ENCODE peak calls at places on chromosomes 5 and 9, in ten cellular contexts. One of them, this sample, is unnamed.

GRCh38 chr5:111775224-111775623 is 18.2 kb upstream of the NREP start:
- DNase-seq in HAP-1: no peak
- DNase-seq in T-helper 17 cell: no peak
- DNase-seq in iPS DF 6.9: no peak
- DNase-seq in cardiac muscle cell: no peak
- DNase-seq in activated T-cell treated with anti-CD3 and anti-CD28 coated beads for 1 hour: no peak
- DNase-seq in GM04503: no peak
- DNase-seq in stimulated activated naive CD8-positive, alpha-beta T cell treated with anti-CD3 and anti-CD28 coated beads, Interleukin-15, Interleukin-2, amounts not matched to agents 100 U/mL and 50 U/mL, for 24 hours: no peak
- DNase-seq in ureter: no peak
- DNase-seq in hippocampal formation: no peak
- DNase-seq in this sample: no peak

GRCh38 chr5:140298183-140298601 is 4.7 kb downstream of the PFDN1 start:
- DNase-seq in iPS DF 6.9: no peak
- DNase-seq in GM04503: no peak
- DNase-seq in cardiac muscle cell: peak
- DNase-seq in ureter: no peak
- DNase-seq in activated T-cell treated with anti-CD3 and anti-CD28 coated beads for 1 hour: no peak
- DNase-seq in hippocampal formation: no peak
- DNase-seq in stimulated activated naive CD8-positive, alpha-beta T cell treated with anti-CD3 and anti-CD28 coated beads, Interleukin-15, Interleukin-2, amounts not matched to agents 100 U/mL and 50 U/mL, for 24 hours: no peak
- DNase-seq in T-helper 17 cell: no peak
- DNase-seq in HAP-1: no peak
- DNase-seq in this sample: peak

GRCh38 chr9:134215709-134216448 is 51.5 kb upstream of the RNU6ATAC start:
- DNase-seq in stimulated activated naive CD8-positive, alpha-beta T cell treated with anti-CD3 and anti-CD28 coated beads, Interleukin-15, Interleukin-2, amounts not matched to agents 100 U/mL and 50 U/mL, for 24 hours: no peak
- DNase-seq in activated T-cell treated with anti-CD3 and anti-CD28 coated beads for 1 hour: no peak
- DNase-seq in cardiac muscle cell: no peak
- DNase-seq in HAP-1: no peak
- DNase-seq in GM04503: no peak
- DNase-seq in iPS DF 6.9: no peak
- DNase-seq in T-helper 17 cell: no peak
- DNase-seq in ureter: no peak
- DNase-seq in hippocampal formation: peak
- DNase-seq in this sample: peak

GRCh38 chr9:91334053-91334452 is 27.7 kb downstream of the AUH start:
- DNase-seq in stimulated activated naive CD8-positive, alpha-beta T cell treated with anti-CD3 and anti-CD28 coated beads, Interleukin-15, Interleukin-2, amounts not matched to agents 100 U/mL and 50 U/mL, for 24 hours: no peak
- DNase-seq in HAP-1: no peak
- DNase-seq in ureter: no peak
- DNase-seq in hippocampal formation: no peak
- DNase-seq in cardiac muscle cell: no peak
- DNase-seq in GM04503: no peak
- DNase-seq in iPS DF 6.9: no peak
- DNase-seq in T-helper 17 cell: no peak
- DNase-seq in activated T-cell treated with anti-CD3 and anti-CD28 coated beads for 1 hour: no peak
- DNase-seq in this sample: no peak

GRCh38 chr5:151757233-151758140 is 944 bp downstream of the ATOX1 start:
- DNase-seq in stimulated activated naive CD8-positive, alpha-beta T cell treated with anti-CD3 and anti-CD28 coated beads, Interleukin-15, Interleukin-2, amounts not matched to agents 100 U/mL and 50 U/mL, for 24 hours: peak
- DNase-seq in cardiac muscle cell: no peak
- DNase-seq in activated T-cell treated with anti-CD3 and anti-CD28 coated beads for 1 hour: peak
- DNase-seq in T-helper 17 cell: no peak
- DNase-seq in HAP-1: no peak
- DNase-seq in GM04503: no peak
- DNase-seq in ureter: no peak
- DNase-seq in hippocampal formation: no peak
- DNase-seq in iPS DF 6.9: no peak
- DNase-seq in this sample: peak

GRCh38 chr5:1391691-1392090 is 46.8 kb upstream of the CLPTM1L start:
- DNase-seq in iPS DF 6.9: no peak
- DNase-seq in activated T-cell treated with anti-CD3 and anti-CD28 coated beads for 1 hour: no peak
- DNase-seq in HAP-1: no peak
- DNase-seq in stimulated activated naive CD8-positive, alpha-beta T cell treated with anti-CD3 and anti-CD28 coated beads, Interleukin-15, Interleukin-2, amounts not matched to agents 100 U/mL and 50 U/mL, for 24 hours: no peak
- DNase-seq in hippocampal formation: no peak
- DNase-seq in cardiac muscle cell: no peak
- DNase-seq in GM04503: no peak
- DNase-seq in T-helper 17 cell: no peak
- DNase-seq in ureter: no peak
- DNase-seq in this sample: peak

GRCh38 chr5:154103223-154103622 is 64.5 kb downstream of the MFAP3 start:
- DNase-seq in T-helper 17 cell: no peak
- DNase-seq in HAP-1: no peak
- DNase-seq in ureter: no peak
- DNase-seq in stimulated activated naive CD8-positive, alpha-beta T cell treated with anti-CD3 and anti-CD28 coated beads, Interleukin-15, Interleukin-2, amounts not matched to agents 100 U/mL and 50 U/mL, for 24 hours: no peak
- DNase-seq in iPS DF 6.9: no peak
- DNase-seq in hippocampal formation: no peak
- DNase-seq in GM04503: no peak
- DNase-seq in activated T-cell treated with anti-CD3 and anti-CD28 coated beads for 1 hour: no peak
- DNase-seq in cardiac muscle cell: no peak
- DNase-seq in this sample: no peak

GRCh38 chr5:179265529-179266290 is 79.6 kb downstream of the ADAMTS2 start:
- DNase-seq in cardiac muscle cell: peak
- DNase-seq in T-helper 17 cell: no peak
- DNase-seq in activated T-cell treated with anti-CD3 and anti-CD28 coated beads for 1 hour: no peak
- DNase-seq in ureter: peak
- DNase-seq in GM04503: peak
- DNase-seq in HAP-1: no peak
- DNase-seq in iPS DF 6.9: no peak
- DNase-seq in stimulated activated naive CD8-positive, alpha-beta T cell treated with anti-CD3 and anti-CD28 coated beads, Interleukin-15, Interleukin-2, amounts not matched to agents 100 U/mL and 50 U/mL, for 24 hours: no peak
- DNase-seq in hippocampal formation: no peak
- DNase-seq in this sample: peak

GRCh38 chr9:129459550-129460322 is 161.2 kb downstream of the C9orf50 start:
- DNase-seq in cardiac muscle cell: no peak
- DNase-seq in activated T-cell treated with anti-CD3 and anti-CD28 coated beads for 1 hour: no peak
- DNase-seq in stimulated activated naive CD8-positive, alpha-beta T cell treated with anti-CD3 and anti-CD28 coated beads, Interleukin-15, Interleukin-2, amounts not matched to agents 100 U/mL and 50 U/mL, for 24 hours: peak
- DNase-seq in ureter: no peak
- DNase-seq in hippocampal formation: no peak
- DNase-seq in T-helper 17 cell: no peak
- DNase-seq in GM04503: no peak
- DNase-seq in iPS DF 6.9: no peak
- DNase-seq in HAP-1: no peak
- DNase-seq in this sample: peak

GRCh38 chr5:150960791-150961396 is 56.1 kb upstream of the ZNF300 start:
- DNase-seq in T-helper 17 cell: no peak
- DNase-seq in hippocampal formation: no peak
- DNase-seq in stimulated activated naive CD8-positive, alpha-beta T cell treated with anti-CD3 and anti-CD28 coated beads, Interleukin-15, Interleukin-2, amounts not matched to agents 100 U/mL and 50 U/mL, for 24 hours: no peak
- DNase-seq in iPS DF 6.9: no peak
- DNase-seq in activated T-cell treated with anti-CD3 and anti-CD28 coated beads for 1 hour: no peak
- DNase-seq in cardiac muscle cell: no peak
- DNase-seq in ureter: no peak
- DNase-seq in HAP-1: no peak
- DNase-seq in GM04503: no peak
- DNase-seq in this sample: no peak

GRCh38 chr5:79851694-79852006 is 139.4 kb downstream of the MTX3 start:
- DNase-seq in stimulated activated naive CD8-positive, alpha-beta T cell treated with anti-CD3 and anti-CD28 coated beads, Interleukin-15, Interleukin-2, amounts not matched to agents 100 U/mL and 50 U/mL, for 24 hours: no peak
- DNase-seq in activated T-cell treated with anti-CD3 and anti-CD28 coated beads for 1 hour: no peak
- DNase-seq in T-helper 17 cell: no peak
- DNase-seq in ureter: no peak
- DNase-seq in cardiac muscle cell: peak
- DNase-seq in iPS DF 6.9: no peak
- DNase-seq in HAP-1: no peak
- DNase-seq in hippocampal formation: no peak
- DNase-seq in GM04503: no peak
- DNase-seq in this sample: no peak

GRCh38 chr9:124708070-124708469 is 63.0 kb downstream of the NR6A1 start:
- DNase-seq in HAP-1: no peak
- DNase-seq in stimulated activated naive CD8-positive, alpha-beta T cell treated with anti-CD3 and anti-CD28 coated beads, Interleukin-15, Interleukin-2, amounts not matched to agents 100 U/mL and 50 U/mL, for 24 hours: no peak
- DNase-seq in activated T-cell treated with anti-CD3 and anti-CD28 coated beads for 1 hour: no peak
- DNase-seq in cardiac muscle cell: no peak
- DNase-seq in GM04503: no peak
- DNase-seq in ureter: no peak
- DNase-seq in iPS DF 6.9: no peak
- DNase-seq in T-helper 17 cell: no peak
- DNase-seq in hippocampal formation: no peak
- DNase-seq in this sample: no peak

GRCh38 chr5:102760815-102761214 is 5.7 kb downstream of the PAM start:
- DNase-seq in T-helper 17 cell: no peak
- DNase-seq in hippocampal formation: no peak
- DNase-seq in stimulated activated naive CD8-positive, alpha-beta T cell treated with anti-CD3 and anti-CD28 coated beads, Interleukin-15, Interleukin-2, amounts not matched to agents 100 U/mL and 50 U/mL, for 24 hours: no peak
- DNase-seq in GM04503: no peak
- DNase-seq in ureter: no peak
- DNase-seq in HAP-1: no peak
- DNase-seq in cardiac muscle cell: no peak
- DNase-seq in iPS DF 6.9: no peak
- DNase-seq in activated T-cell treated with anti-CD3 and anti-CD28 coated beads for 1 hour: no peak
- DNase-seq in this sample: no peak

GRCh38 chr5:176420972-176421544 is 4.7 kb upstream of the CLTB start:
- DNase-seq in activated T-cell treated with anti-CD3 and anti-CD28 coated beads for 1 hour: no peak
- DNase-seq in cardiac muscle cell: no peak
- DNase-seq in ureter: no peak
- DNase-seq in HAP-1: peak
- DNase-seq in stimulated activated naive CD8-positive, alpha-beta T cell treated with anti-CD3 and anti-CD28 coated beads, Interleukin-15, Interleukin-2, amounts not matched to agents 100 U/mL and 50 U/mL, for 24 hours: no peak
- DNase-seq in GM04503: no peak
- DNase-seq in T-helper 17 cell: no peak
- DNase-seq in hippocampal formation: no peak
- DNase-seq in iPS DF 6.9: no peak
- DNase-seq in this sample: no peak

GRCh38 chr5:127562252-127562651 is 44.8 kb downstream of the PRRC1 start:
- DNase-seq in activated T-cell treated with anti-CD3 and anti-CD28 coated beads for 1 hour: no peak
- DNase-seq in GM04503: no peak
- DNase-seq in cardiac muscle cell: peak
- DNase-seq in iPS DF 6.9: peak
- DNase-seq in HAP-1: peak
- DNase-seq in ureter: no peak
- DNase-seq in hippocampal formation: no peak
- DNase-seq in T-helper 17 cell: no peak
- DNase-seq in stimulated activated naive CD8-positive, alpha-beta T cell treated with anti-CD3 and anti-CD28 coated beads, Interleukin-15, Interleukin-2, amounts not matched to agents 100 U/mL and 50 U/mL, for 24 hours: no peak
- DNase-seq in this sample: no peak

GRCh38 chr5:66818935-66819328 is 222.7 kb downstream of the MAST4 start:
- DNase-seq in stimulated activated naive CD8-positive, alpha-beta T cell treated with anti-CD3 and anti-CD28 coated beads, Interleukin-15, Interleukin-2, amounts not matched to agents 100 U/mL and 50 U/mL, for 24 hours: no peak
- DNase-seq in T-helper 17 cell: no peak
- DNase-seq in cardiac muscle cell: peak
- DNase-seq in hippocampal formation: no peak
- DNase-seq in iPS DF 6.9: no peak
- DNase-seq in ureter: no peak
- DNase-seq in GM04503: no peak
- DNase-seq in HAP-1: no peak
- DNase-seq in activated T-cell treated with anti-CD3 and anti-CD28 coated beads for 1 hour: no peak
- DNase-seq in this sample: no peak

GRCh38 chr9:127214421-127215265 is 49.9 kb upstream of the GARNL3 start:
- DNase-seq in cardiac muscle cell: peak
- DNase-seq in iPS DF 6.9: no peak
- DNase-seq in T-helper 17 cell: no peak
- DNase-seq in stimulated activated naive CD8-positive, alpha-beta T cell treated with anti-CD3 and anti-CD28 coated beads, Interleukin-15, Interleukin-2, amounts not matched to agents 100 U/mL and 50 U/mL, for 24 hours: peak
- DNase-seq in ureter: peak
- DNase-seq in hippocampal formation: peak
- DNase-seq in GM04503: peak
- DNase-seq in HAP-1: peak
- DNase-seq in activated T-cell treated with anti-CD3 and anti-CD28 coated beads for 1 hour: peak
- DNase-seq in this sample: peak

GRCh38 chr5:82164109-82164956 is 113.8 kb downstream of the RPS23 start:
- DNase-seq in activated T-cell treated with anti-CD3 and anti-CD28 coated beads for 1 hour: no peak
- DNase-seq in GM04503: no peak
- DNase-seq in stimulated activated naive CD8-positive, alpha-beta T cell treated with anti-CD3 and anti-CD28 coated beads, Interleukin-15, Interleukin-2, amounts not matched to agents 100 U/mL and 50 U/mL, for 24 hours: no peak
- DNase-seq in cardiac muscle cell: no peak
- DNase-seq in HAP-1: no peak
- DNase-seq in iPS DF 6.9: no peak
- DNase-seq in ureter: no peak
- DNase-seq in T-helper 17 cell: no peak
- DNase-seq in hippocampal formation: no peak
- DNase-seq in this sample: no peak

GRCh38 chr5:125696762-125697161 is 726.4 kb upstream of the GRAMD2B start:
- DNase-seq in ureter: no peak
- DNase-seq in HAP-1: no peak
- DNase-seq in activated T-cell treated with anti-CD3 and anti-CD28 coated beads for 1 hour: no peak
- DNase-seq in GM04503: peak
- DNase-seq in T-helper 17 cell: no peak
- DNase-seq in cardiac muscle cell: no peak
- DNase-seq in hippocampal formation: no peak
- DNase-seq in stimulated activated naive CD8-positive, alpha-beta T cell treated with anti-CD3 and anti-CD28 coated beads, Interleukin-15, Interleukin-2, amounts not matched to agents 100 U/mL and 50 U/mL, for 24 hours: no peak
- DNase-seq in iPS DF 6.9: no peak
- DNase-seq in this sample: peak

GRCh38 chr5:55700745-55701144 is 11.4 kb downstream of the SLC38A9 start:
- DNase-seq in HAP-1: no peak
- DNase-seq in T-helper 17 cell: no peak
- DNase-seq in GM04503: no peak
- DNase-seq in iPS DF 6.9: no peak
- DNase-seq in hippocampal formation: no peak
- DNase-seq in ureter: no peak
- DNase-seq in stimulated activated naive CD8-positive, alpha-beta T cell treated with anti-CD3 and anti-CD28 coated beads, Interleukin-15, Interleukin-2, amounts not matched to agents 100 U/mL and 50 U/mL, for 24 hours: no peak
- DNase-seq in cardiac muscle cell: no peak
- DNase-seq in activated T-cell treated with anti-CD3 and anti-CD28 coated beads for 1 hour: no peak
- DNase-seq in this sample: no peak

GRCh38 chr5:12095808-12096281 is 191.6 kb upstream of the CTNND2 start:
- DNase-seq in hippocampal formation: no peak
- DNase-seq in activated T-cell treated with anti-CD3 and anti-CD28 coated beads for 1 hour: no peak
- DNase-seq in ureter: no peak
- DNase-seq in T-helper 17 cell: no peak
- DNase-seq in iPS DF 6.9: no peak
- DNase-seq in GM04503: no peak
- DNase-seq in stimulated activated naive CD8-positive, alpha-beta T cell treated with anti-CD3 and anti-CD28 coated beads, Interleukin-15, Interleukin-2, amounts not matched to agents 100 U/mL and 50 U/mL, for 24 hours: no peak
- DNase-seq in HAP-1: no peak
- DNase-seq in cardiac muscle cell: no peak
- DNase-seq in this sample: no peak

GRCh38 chr9:93127395-93127911 is 6.6 kb downstream of the NINJ1 start:
- DNase-seq in T-helper 17 cell: no peak
- DNase-seq in cardiac muscle cell: no peak
- DNase-seq in ureter: no peak
- DNase-seq in stimulated activated naive CD8-positive, alpha-beta T cell treated with anti-CD3 and anti-CD28 coated beads, Interleukin-15, Interleukin-2, amounts not matched to agents 100 U/mL and 50 U/mL, for 24 hours: no peak
- DNase-seq in HAP-1: no peak
- DNase-seq in hippocampal formation: peak
- DNase-seq in activated T-cell treated with anti-CD3 and anti-CD28 coated beads for 1 hour: no peak
- DNase-seq in iPS DF 6.9: no peak
- DNase-seq in GM04503: no peak
- DNase-seq in this sample: peak

GRCh38 chr9:121286973-121287721 is 19.2 kb downstream of the GSN start:
- DNase-seq in stimulated activated naive CD8-positive, alpha-beta T cell treated with anti-CD3 and anti-CD28 coated beads, Interleukin-15, Interleukin-2, amounts not matched to agents 100 U/mL and 50 U/mL, for 24 hours: peak
- DNase-seq in iPS DF 6.9: no peak
- DNase-seq in GM04503: peak
- DNase-seq in cardiac muscle cell: peak
- DNase-seq in ureter: peak
- DNase-seq in hippocampal formation: peak
- DNase-seq in T-helper 17 cell: no peak
- DNase-seq in HAP-1: peak
- DNase-seq in activated T-cell treated with anti-CD3 and anti-CD28 coated beads for 1 hour: no peak
- DNase-seq in this sample: peak

GRCh38 chr5:100643473-100643872 is 108.3 kb downstream of the FAM174A start:
- DNase-seq in T-helper 17 cell: no peak
- DNase-seq in iPS DF 6.9: no peak
- DNase-seq in stimulated activated naive CD8-positive, alpha-beta T cell treated with anti-CD3 and anti-CD28 coated beads, Interleukin-15, Interleukin-2, amounts not matched to agents 100 U/mL and 50 U/mL, for 24 hours: no peak
- DNase-seq in ureter: no peak
- DNase-seq in GM04503: no peak
- DNase-seq in hippocampal formation: no peak
- DNase-seq in HAP-1: peak
- DNase-seq in cardiac muscle cell: no peak
- DNase-seq in activated T-cell treated with anti-CD3 and anti-CD28 coated beads for 1 hour: no peak
- DNase-seq in this sample: no peak

GRCh38 chr9:72271617-72272478 is 93.2 kb downstream of the ZFAND5 start:
- DNase-seq in T-helper 17 cell: no peak
- DNase-seq in iPS DF 6.9: peak
- DNase-seq in hippocampal formation: peak
- DNase-seq in GM04503: no peak
- DNase-seq in ureter: peak
- DNase-seq in activated T-cell treated with anti-CD3 and anti-CD28 coated beads for 1 hour: peak
- DNase-seq in cardiac muscle cell: peak
- DNase-seq in stimulated activated naive CD8-positive, alpha-beta T cell treated with anti-CD3 and anti-CD28 coated beads, Interleukin-15, Interleukin-2, amounts not matched to agents 100 U/mL and 50 U/mL, for 24 hours: peak
- DNase-seq in HAP-1: peak
- DNase-seq in this sample: peak

GRCh38 chr5:156963125-156963524 is at the start of gene TIMD4:
- DNase-seq in ureter: no peak
- DNase-seq in HAP-1: no peak
- DNase-seq in activated T-cell treated with anti-CD3 and anti-CD28 coated beads for 1 hour: no peak
- DNase-seq in GM04503: no peak
- DNase-seq in cardiac muscle cell: no peak
- DNase-seq in hippocampal formation: no peak
- DNase-seq in T-helper 17 cell: no peak
- DNase-seq in stimulated activated naive CD8-positive, alpha-beta T cell treated with anti-CD3 and anti-CD28 coated beads, Interleukin-15, Interleukin-2, amounts not matched to agents 100 U/mL and 50 U/mL, for 24 hours: no peak
- DNase-seq in iPS DF 6.9: no peak
- DNase-seq in this sample: no peak

GRCh38 chr9:35548571-35548970 is 56.5 kb upstream of the TESK1 start:
- DNase-seq in GM04503: no peak
- DNase-seq in stimulated activated naive CD8-positive, alpha-beta T cell treated with anti-CD3 and anti-CD28 coated beads, Interleukin-15, Interleukin-2, amounts not matched to agents 100 U/mL and 50 U/mL, for 24 hours: no peak
- DNase-seq in T-helper 17 cell: no peak
- DNase-seq in cardiac muscle cell: no peak
- DNase-seq in activated T-cell treated with anti-CD3 and anti-CD28 coated beads for 1 hour: no peak
- DNase-seq in HAP-1: no peak
- DNase-seq in ureter: no peak
- DNase-seq in hippocampal formation: no peak
- DNase-seq in iPS DF 6.9: no peak
- DNase-seq in this sample: no peak

GRCh38 chr5:64670277-64670676 is 20.0 kb upstream of the SHISAL2B start:
- DNase-seq in HAP-1: no peak
- DNase-seq in ureter: no peak
- DNase-seq in iPS DF 6.9: no peak
- DNase-seq in cardiac muscle cell: no peak
- DNase-seq in T-helper 17 cell: no peak
- DNase-seq in stimulated activated naive CD8-positive, alpha-beta T cell treated with anti-CD3 and anti-CD28 coated beads, Interleukin-15, Interleukin-2, amounts not matched to agents 100 U/mL and 50 U/mL, for 24 hours: no peak
- DNase-seq in GM04503: no peak
- DNase-seq in hippocampal formation: no peak
- DNase-seq in activated T-cell treated with anti-CD3 and anti-CD28 coated beads for 1 hour: no peak
- DNase-seq in this sample: no peak